ENCODE peak calls at places on chromosomes 12 and 14, in four cellular contexts. V, O, E and W are unnamed samples.
A peak's percentile ranks its signal among the peaks of the same experiment; 100 is the strongest.

GRCh38 chr12:68962855-68963455 is 30.0 kb upstream of the CPM start:
- DNase-seq in V (no peak), O (no peak), E (peak; percentile 74), W (peak; percentile 31)

GRCh38 chr12:1618489-1618888 is 10.5 kb upstream of the WNT5B start:
- DNase-seq in V (no peak), O (no peak), E (no peak), W (peak; percentile 14)

GRCh38 chr12:11675952-11676505 is 26.6 kb downstream of the ETV6 start:
- DNase-seq in V (no peak), O (no peak), E (no peak), W (no peak)

GRCh38 chr12:121238604-121239334 is 28.8 kb downstream of the P2RX4 start:
- DNase-seq in V (no peak), O (no peak), E (no peak), W (no peak)

GRCh38 chr14:92103363-92103762 is 3.0 kb downstream of the ATXN3 start:
- DNase-seq in V (no peak), O (no peak), E (no peak), W (no peak)

GRCh38 chr14:103724116-103724515 is 8.5 kb downstream of the ZFYVE21 start:
- DNase-seq in V (no peak), O (no peak), E (no peak), W (no peak)

GRCh38 chr14:51539571-51540037 is 112.1 kb upstream of the FRMD6 start:
- DNase-seq in V (no peak), O (no peak), E (peak; percentile 26), W (peak; percentile 83)

GRCh38 chr12:10940389-10940788 is 1.3 kb upstream of the TAS2R14 start:
- DNase-seq in V (no peak), O (no peak), E (peak; percentile 80), W (peak; percentile 33)

GRCh38 chr12:69007858-69008314 is 74.9 kb upstream of the CPM start:
- DNase-seq in V (no peak), O (peak; percentile 47), E (peak; percentile 19), W (no peak)

GRCh38 chr14:32109676-32110075 is 32.6 kb downstream of the ARHGAP5 start:
- DNase-seq in V (no peak), O (no peak), E (peak; percentile 18), W (peak; percentile 74)

GRCh38 chr14:94051115-94051514 is 25.0 kb downstream of the OTUB2 start:
- DNase-seq in V (no peak), O (no peak), E (no peak), W (peak; percentile 23)

GRCh38 chr14:49970474-49971147 is 77.7 kb downstream of the ARF6 start:
- DNase-seq in V (no peak), O (no peak), E (no peak), W (peak; percentile 64)

GRCh38 chr12:106288134-106288509 is 14.4 kb upstream of the TCP11L2 start:
- DNase-seq in V (no peak), O (no peak), E (no peak), W (no peak)

GRCh38 chr12:106290666-106291065 is 11.9 kb upstream of the TCP11L2 start:
- DNase-seq in V (no peak), O (no peak), E (no peak), W (no peak)

GRCh38 chr12:106289196-106289681 is 13.3 kb upstream of the TCP11L2 start:
- DNase-seq in V (no peak), O (no peak), E (no peak), W (peak; percentile 40)

GRCh38 chr12:106287364-106287763 is 15.2 kb upstream of the TCP11L2 start:
- DNase-seq in V (no peak), O (no peak), E (no peak), W (no peak)

DNA sequence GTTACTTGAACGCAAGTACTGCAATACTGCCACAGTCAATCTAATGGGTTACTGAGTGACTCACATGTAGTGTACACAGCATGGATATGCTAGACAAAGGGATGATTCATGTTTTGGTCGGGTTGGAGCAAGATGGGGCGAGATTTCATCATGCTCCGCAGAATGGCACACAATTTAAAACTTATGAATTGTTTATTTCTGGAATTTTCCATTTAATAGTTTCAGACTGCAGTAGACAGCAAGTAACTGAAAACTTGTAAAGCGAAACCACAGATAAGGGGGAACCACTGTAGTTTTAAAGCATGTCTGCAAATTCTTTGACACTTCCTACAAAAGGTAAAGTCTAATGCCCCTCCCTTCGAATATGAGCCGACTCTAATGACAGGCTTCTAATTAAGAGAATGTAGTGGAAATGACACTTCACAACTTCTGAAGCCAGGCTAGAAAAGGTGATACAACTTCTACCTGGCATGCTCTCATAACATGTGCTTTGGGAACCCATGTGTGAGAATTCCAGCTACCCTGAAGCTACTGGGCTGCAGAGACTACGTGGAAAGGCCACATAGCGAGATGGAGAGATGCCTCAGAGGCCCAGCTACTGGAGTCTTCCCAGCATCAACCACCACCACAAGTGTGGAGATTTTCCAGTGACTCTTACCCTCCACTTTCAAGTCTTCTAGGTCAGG is 13.9 kb upstream of the TCP11L2 start:
- DNase-seq in V (no peak), O (no peak), E (peak; percentile 47), W (peak; percentile 92)
- H2BK12ac ChIP-seq in V (no peak overlapping the region), O (no peak overlapping the region), E (peak overlapping the region; percentile 53), W (no peak overlapping the region)

GRCh38 chr14:21210023-21210422 is 54.2 kb upstream of the OR5AU1 start:
- DNase-seq in V (no peak), O (no peak), E (no peak), W (no peak)

GRCh38 chr14:21213652-21214051 is 55.6 kb downstream of the HNRNPC start:
- DNase-seq in V (no peak), O (no peak), E (no peak), W (no peak)

GRCh38 chr14:21208554-21208953 is 52.7 kb upstream of the OR5AU1 start:
- DNase-seq in V (no peak), O (no peak), E (no peak), W (no peak)

GRCh38 chr14:21209185-21209584 is 53.3 kb upstream of the OR5AU1 start:
- DNase-seq in V (no peak), O (no peak), E (no peak), W (no peak)

DNA sequence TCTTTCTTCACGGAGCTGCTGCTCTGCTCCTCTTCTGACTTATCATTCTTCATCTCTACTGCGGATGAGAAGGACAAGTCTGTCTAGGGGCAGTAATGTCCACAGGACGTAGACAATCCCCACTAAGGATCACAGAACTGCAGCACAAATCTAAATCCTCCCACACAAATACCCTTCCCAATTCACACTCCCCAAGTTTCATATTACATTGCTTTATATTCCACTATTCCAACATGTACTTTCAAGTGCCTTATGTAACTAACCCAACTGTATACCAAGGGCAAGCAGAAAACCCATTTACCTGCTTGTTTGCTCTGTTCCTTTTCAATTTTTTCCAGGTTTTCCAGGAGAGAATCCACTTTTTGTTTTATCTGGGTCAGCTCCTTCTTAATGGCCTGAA is 55.6 kb upstream of the OR5AU1 start:
- DNase-seq in V (no peak), O (no peak), E (no peak), W (no peak)
- H3K36me3 ChIP-seq in V (peaks cover 92% of the 10 kb centered on the region), O (peaks cover 27% of the 10 kb centered on the region), E (peaks cover 20% of the 10 kb centered on the region), W (peaks cover 94% of the 10 kb centered on the region)

GRCh38 chr12:108805136-108805535 is 52.2 kb downstream of the SSH1 start:
- DNase-seq in V (no peak), O (no peak), E (no peak), W (no peak)
- H3K23ac ChIP-seq in V (no peak overlapping the region), O (no peak overlapping the region), E (no peak overlapping the region), W (no peak overlapping the region)

GRCh38 chr14:54687750-54688119 is 120.8 kb downstream of the SAMD4A start:
- DNase-seq in V (no peak), O (no peak), E (no peak), W (no peak)
- H2BK12ac ChIP-seq in V (peak overlapping the region; percentile 4), O (no peak overlapping the region), E (no peak overlapping the region), W (no peak overlapping the region)

DNA sequence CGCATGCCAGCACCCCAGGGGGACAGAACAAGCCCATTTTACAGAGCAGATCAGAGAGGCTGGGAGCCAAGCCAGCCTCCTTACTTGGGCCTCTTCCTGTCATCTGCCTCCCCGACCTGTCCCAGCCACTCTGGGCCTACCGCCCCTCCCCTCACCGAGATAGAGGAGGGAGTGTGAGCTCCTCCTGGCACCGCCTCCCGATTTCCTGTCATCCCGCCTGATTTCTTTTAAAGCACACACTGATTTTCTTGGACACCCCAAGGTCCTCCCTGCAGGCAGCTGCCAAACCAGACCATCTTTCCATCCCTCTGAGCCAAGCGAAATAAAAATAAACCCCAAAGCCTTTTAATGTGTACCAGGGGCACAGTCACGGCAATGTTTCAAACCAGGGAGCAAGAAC is 108.4 kb downstream of the RFLNA start:
- DNase-seq in V (no peak), O (no peak), E (no peak), W (no peak)
- H3K36me3 ChIP-seq in V (peaks cover 6% of the 10 kb centered on the region), O (peaks cover 10% of the 10 kb centered on the region), E (peaks cover 38% of the 10 kb centered on the region), W (peaks cover 40% of the 10 kb centered on the region)

GRCh38 chr14:84976805-84977204 is 553.1 kb upstream of the FLRT2 start:
- DNase-seq in V (no peak), O (no peak), E (no peak), W (no peak)
- H3K23ac ChIP-seq in V (no peak overlapping the region), O (no peak overlapping the region), E (no peak overlapping the region), W (no peak overlapping the region)